ENCODE peak calls at places on chromosomes 5 and 9, in nine cellular contexts. B, H, X, M, J, T, W, Z and V are unnamed samples.

GRCh38 chr9:105054488-105054887 is 126.5 kb upstream of the ABCA1 start:
- DNase-seq in B (no peak), H (no peak), X (no peak), M (peak), J (no peak), T (no peak), W (peak), Z (peak), V (no peak)

GRCh38 chr9:79660615-79661014 is 88.8 kb downstream of the TLE4 start:
- DNase-seq in B (no peak), H (no peak), X (no peak), M (no peak), J (no peak), T (no peak), W (no peak), Z (no peak), V (no peak)

GRCh38 chr5:76790632-76791290 is 28.1 kb upstream of the F2RL1 start:
- DNase-seq in B (no peak), H (no peak), X (peak), M (peak), J (peak), T (no peak), W (peak), Z (peak), V (no peak)

GRCh38 chr5:167945542-167946384 is 345.7 kb upstream of the WWC1 start:
- DNase-seq in B (no peak), H (no peak), X (no peak), M (peak), J (peak), T (peak), W (peak), Z (peak), V (peak)

GRCh38 chr5:174790906-174791305 is 66.5 kb downstream of the MSX2 start:
- DNase-seq in B (no peak), H (no peak), X (no peak), M (no peak), J (no peak), T (no peak), W (no peak), Z (no peak), V (no peak)

GRCh38 chr5:87195104-87195581 is 72.5 kb upstream of the RASA1 start:
- DNase-seq in B (no peak), H (no peak), X (peak), M (peak), J (no peak), T (no peak), W (peak), Z (peak), V (no peak)

GRCh38 chr9:126965541-126966428 is 51.2 kb downstream of the RALGPS1 start:
- DNase-seq in B (no peak), H (peak), X (peak), M (peak), J (peak), T (peak), W (no peak), Z (peak), V (no peak)

GRCh38 chr5:145360936-145361335 is 474.2 kb downstream of the PRELID2 start:
- DNase-seq in B (no peak), H (no peak), X (no peak), M (peak), J (no peak), T (no peak), W (no peak), Z (no peak), V (no peak)

GRCh38 chr9:37976714-37977477 is 73.0 kb upstream of the SLC25A51 start:
- DNase-seq in B (no peak), H (no peak), X (no peak), M (peak), J (peak), T (no peak), W (no peak), Z (peak), V (peak)

GRCh38 chr5:149702607-149702952 is 27.5 kb upstream of the PPARGC1B start:
- DNase-seq in B (no peak), H (no peak), X (no peak), M (no peak), J (no peak), T (no peak), W (no peak), Z (no peak), V (no peak)

GRCh38 chr5:151038801-151039238 is 18.4 kb downstream of the GPX3 start:
- DNase-seq in B (no peak), H (no peak), X (no peak), M (no peak), J (peak), T (no peak), W (no peak), Z (peak), V (no peak)

GRCh38 chr5:1685076-1685475 is 114.6 kb downstream of the MRPL36 start:
- DNase-seq in B (no peak), H (no peak), X (no peak), M (no peak), J (no peak), T (no peak), W (no peak), Z (no peak), V (no peak)

GRCh38 chr5:93281980-93282772 is 298.8 kb downstream of the NR2F1-AS1 start:
- DNase-seq in B (peak), H (no peak), X (no peak), M (peak), J (no peak), T (peak), W (no peak), Z (no peak), V (no peak)

GRCh38 chr9:127051881-127052595 is 70.4 kb downstream of the ANGPTL2 start:
- DNase-seq in B (no peak), H (no peak), X (no peak), M (no peak), J (no peak), T (no peak), W (no peak), Z (no peak), V (no peak)

GRCh38 chr9:115643948-115644727 is 509.5 kb upstream of the PAPPA start:
- DNase-seq in B (no peak), H (no peak), X (no peak), M (peak), J (no peak), T (no peak), W (no peak), Z (peak), V (no peak)

GRCh38 chr5:40841068-40841805 is at the start of gene CARD6:
- DNase-seq in B (no peak), H (no peak), X (peak), M (peak), J (no peak), T (no peak), W (peak), Z (no peak), V (no peak)

GRCh38 chr5:98301567-98301966 is 471.9 kb upstream of the RGMB start:
- DNase-seq in B (no peak), H (no peak), X (no peak), M (peak), J (no peak), T (no peak), W (no peak), Z (no peak), V (no peak)

GRCh38 chr5:125914471-125914870 is 508.7 kb upstream of the GRAMD2B start:
- DNase-seq in B (no peak), H (no peak), X (no peak), M (peak), J (no peak), T (no peak), W (no peak), Z (no peak), V (no peak)

GRCh38 chr5:16937023-16937379 is 913 bp upstream of the MYO10 start:
- DNase-seq in B (no peak), H (no peak), X (no peak), M (no peak), J (no peak), T (no peak), W (peak), Z (peak), V (no peak)

GRCh38 chr9:93133641-93134017 is 422 bp downstream of the NINJ1 start:
- DNase-seq in B (peak), H (peak), X (peak), M (peak), J (peak), T (peak), W (peak), Z (peak), V (no peak)

GRCh38 chr5:98772415-98773213 is 849 bp upstream of the RGMB start:
- DNase-seq in B (peak), H (peak), X (peak), M (peak), J (peak), T (peak), W (peak), Z (peak), V (peak)

GRCh38 chr5:134092875-134093274 is 21.6 kb upstream of the TCF7 start:
- DNase-seq in B (no peak), H (no peak), X (no peak), M (no peak), J (no peak), T (no peak), W (peak), Z (peak), V (no peak)

GRCh38 chr9:99666571-99666970 is 155.1 kb upstream of the NR4A3 start:
- DNase-seq in B (no peak), H (no peak), X (peak), M (peak), J (no peak), T (no peak), W (no peak), Z (no peak), V (no peak)

GRCh38 chr5:14272548-14273205 is 129.5 kb downstream of the TRIO start:
- DNase-seq in B (no peak), H (no peak), X (no peak), M (no peak), J (no peak), T (no peak), W (no peak), Z (no peak), V (no peak)

GRCh38 chr5:69415584-69415958 is 655 bp downstream of the MARVELD2 start:
- DNase-seq in B (no peak), H (no peak), X (no peak), M (no peak), J (no peak), T (no peak), W (no peak), Z (peak), V (no peak)

GRCh38 chr9:117779760-117780159 is 75.6 kb downstream of the TLR4 start:
- DNase-seq in B (no peak), H (no peak), X (no peak), M (no peak), J (no peak), T (no peak), W (no peak), Z (no peak), V (no peak)

GRCh38 chr5:73027361-73027760 is 71.5 kb downstream of the FCHO2 start:
- DNase-seq in B (no peak), H (no peak), X (no peak), M (peak), J (no peak), T (no peak), W (no peak), Z (no peak), V (no peak)

GRCh38 chr5:18114161-18114802 is 480.0 kb downstream of the TAF11L14 start:
- DNase-seq in B (no peak), H (no peak), X (no peak), M (peak), J (no peak), T (no peak), W (no peak), Z (peak), V (no peak)

GRCh38 chr5:123538670-123539459 is 26.9 kb downstream of the CSNK1G3 start:
- DNase-seq in B (no peak), H (no peak), X (no peak), M (no peak), J (peak), T (no peak), W (no peak), Z (no peak), V (no peak)

GRCh38 chr5:109706065-109706464 is 16.3 kb downstream of the MAN2A1 start:
- DNase-seq in B (no peak), H (no peak), X (no peak), M (no peak), J (no peak), T (no peak), W (no peak), Z (no peak), V (no peak)

GRCh38 chr5:167261309-167262100 is 1029.9 kb upstream of the WWC1 start:
- DNase-seq in B (no peak), H (no peak), X (peak), M (peak), J (no peak), T (no peak), W (no peak), Z (peak), V (no peak)

GRCh38 chr9:96721731-96722429 is 56.0 kb downstream of the ZNF510 start:
- DNase-seq in B (no peak), H (no peak), X (no peak), M (no peak), J (no peak), T (no peak), W (no peak), Z (no peak), V (no peak)

GRCh38 chr5:145484195-145484594 is 350.9 kb downstream of the PRELID2 start:
- DNase-seq in B (no peak), H (no peak), X (no peak), M (peak), J (no peak), T (no peak), W (peak), Z (peak), V (no peak)

GRCh38 chr5:138783976-138784375 is 30.8 kb downstream of the CTNNA1 start:
- DNase-seq in B (no peak), H (no peak), X (no peak), M (no peak), J (no peak), T (no peak), W (no peak), Z (no peak), V (no peak)

GRCh38 chr9:127810378-127811187 is 7.9 kb downstream of the FPGS start:
- DNase-seq in B (no peak), H (no peak), X (no peak), M (no peak), J (no peak), T (no peak), W (no peak), Z (no peak), V (no peak)

DNA sequence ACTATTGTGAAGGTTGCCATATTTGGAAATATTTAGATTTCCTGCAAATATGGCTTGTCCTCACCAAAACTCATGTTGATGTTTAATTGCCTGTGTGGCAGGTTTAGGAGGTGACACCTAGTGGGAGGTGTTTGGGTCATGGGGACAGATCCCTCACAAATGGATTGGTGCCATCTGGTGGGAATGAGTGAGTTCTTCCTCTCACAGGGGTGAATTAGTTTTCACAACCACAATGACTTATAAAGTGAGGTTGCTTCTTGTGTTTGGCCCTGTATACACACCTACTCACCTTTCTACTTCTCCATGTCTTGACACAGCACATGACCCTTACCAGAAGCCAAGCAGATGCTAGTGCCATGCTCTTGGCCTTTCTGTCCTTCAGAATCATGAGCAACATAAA is 41.1 kb downstream of the ISOC1 start:
- DNase-seq in B (no peak), H (no peak), X (peak), M (no peak), J (no peak), T (no peak), W (no peak), Z (no peak), V (no peak)
- H3K4me3 ChIP-seq in B (no peak), H (no peak), X (no peak), M (no peak), J (no peak), T (no peak), W (no peak), Z (no peak), V (no peak)

GRCh38 chr9:33023661-33024060 is 1.4 kb upstream of the DNAJA1 start:
- DNase-seq in B (no peak), H (no peak), X (no peak), M (no peak), J (no peak), T (no peak), W (no peak), Z (peak), V (no peak)
- H3K4me3 ChIP-seq in B (peak), H (peak), X (peak), M (no peak), J (no peak), T (peak), W (peak), Z (peak), V (peak)

GRCh38 chr9:8825600-8826147 is 1026.1 kb upstream of the DMAC1 start:
- DNase-seq in B (no peak), H (no peak), X (no peak), M (no peak), J (no peak), T (no peak), W (no peak), Z (no peak), V (no peak)
- H3K4me3 ChIP-seq in B (no peak), H (no peak), X (no peak), M (no peak), J (peak), T (peak), W (no peak), Z (no peak), V (no peak)

GRCh38 chr9:131827821-131828369 is 88.0 kb upstream of the RAPGEF1 start:
- DNase-seq in B (no peak), H (no peak), X (no peak), M (no peak), J (no peak), T (no peak), W (no peak), Z (no peak), V (no peak)
- H3K4me3 ChIP-seq in B (no peak), H (no peak), X (no peak), M (no peak), J (no peak), T (no peak), W (no peak), Z (no peak), V (no peak)

DNA sequence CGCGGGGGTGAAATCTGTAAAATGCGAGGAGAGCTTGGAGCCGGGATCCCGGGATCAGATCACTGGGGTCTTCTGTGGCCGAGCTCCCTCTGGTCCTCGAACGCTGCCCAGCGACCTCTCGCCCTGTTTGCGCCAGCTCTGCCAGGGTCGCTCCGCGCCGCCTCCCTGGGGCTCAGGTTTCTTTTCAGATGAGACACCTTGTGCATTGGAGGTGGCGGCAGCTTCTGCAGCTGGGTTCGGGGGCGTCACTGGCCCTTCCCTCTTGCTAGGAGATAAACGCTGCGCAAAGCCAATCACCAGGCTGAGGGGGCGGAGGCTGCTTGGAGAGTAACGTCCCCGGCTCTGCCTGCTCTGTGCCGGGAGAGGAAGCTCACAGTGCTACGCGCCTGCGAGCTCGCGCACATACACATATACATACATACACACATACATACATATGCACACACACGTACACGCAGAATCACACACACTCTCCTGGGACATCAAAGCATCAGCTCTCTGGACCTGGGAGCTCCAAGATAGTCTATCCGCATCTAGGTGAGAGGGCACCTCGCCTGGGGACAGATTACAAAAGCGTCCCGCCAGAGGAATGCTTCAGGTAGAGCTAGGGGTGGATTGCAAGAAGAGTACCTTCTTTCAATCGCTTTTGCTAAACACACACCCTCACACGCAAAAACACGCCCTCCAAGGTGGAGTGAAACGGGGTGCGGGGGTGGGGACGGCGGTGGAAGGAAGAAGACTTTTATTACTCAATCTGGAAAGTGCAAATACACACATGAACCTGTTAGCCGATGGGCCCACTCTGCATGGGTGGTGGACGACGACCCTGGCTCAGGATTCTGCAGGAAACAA is at the start of gene ST8SIA4:
- DNase-seq in B (peak), H (peak), X (peak), M (peak), J (peak), T (peak), W (peak), Z (peak), V (peak)
- H3K4me3 ChIP-seq in B (peak), H (peak), X (peak), M (peak), J (no peak), T (peak), W (peak), Z (peak), V (peak)

GRCh38 chr5:52915176-52915875 is 73.8 kb upstream of the ITGA2 start:
- DNase-seq in B (no peak), H (peak), X (peak), M (peak), J (no peak), T (no peak), W (peak), Z (peak), V (no peak)
- H3K4me3 ChIP-seq in B (peak), H (peak), X (peak), M (peak), J (no peak), T (peak), W (peak), Z (peak), V (peak)

GRCh38 chr9:131257266-131258025 is 18.9 kb downstream of the FAM78A start:
- DNase-seq in B (no peak), H (no peak), X (no peak), M (no peak), J (no peak), T (no peak), W (no peak), Z (no peak), V (no peak)

GRCh38 chr9:131259916-131260597 is 16.3 kb downstream of the FAM78A start:
- DNase-seq in B (no peak), H (no peak), X (no peak), M (no peak), J (no peak), T (no peak), W (no peak), Z (no peak), V (no peak)

GRCh38 chr9:131258698-131259431 is 17.4 kb downstream of the FAM78A start:
- DNase-seq in B (no peak), H (no peak), X (no peak), M (no peak), J (no peak), T (no peak), W (no peak), Z (no peak), V (no peak)

GRCh38 chr9:131259432-131259885 is 16.9 kb downstream of the FAM78A start:
- DNase-seq in B (no peak), H (no peak), X (no peak), M (no peak), J (no peak), T (no peak), W (no peak), Z (no peak), V (no peak)

DNA sequence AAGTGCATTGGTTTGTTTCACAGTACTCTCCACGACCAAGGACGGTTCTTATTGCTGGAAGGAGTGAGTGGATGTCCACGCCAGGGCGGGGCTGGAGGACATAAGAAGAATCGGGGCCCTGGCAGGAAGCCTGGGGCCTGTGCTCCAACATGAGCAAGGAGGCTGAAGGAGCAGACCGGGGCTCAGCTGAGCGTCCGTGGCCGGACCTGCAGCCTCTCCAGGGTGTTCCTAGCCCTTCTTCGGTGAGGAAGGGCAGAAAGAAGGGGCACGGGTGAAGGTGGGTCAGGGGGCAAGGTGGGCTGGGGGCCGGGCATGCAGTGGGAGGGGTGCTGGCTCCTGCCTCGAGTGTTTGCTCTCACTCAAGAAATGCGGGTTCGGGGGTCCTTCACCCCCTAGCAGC is 18.1 kb downstream of the FAM78A start:
- DNase-seq in B (no peak), H (no peak), X (no peak), M (no peak), J (no peak), T (peak), W (no peak), Z (no peak), V (no peak)
- H3K4me3 ChIP-seq in B (no peak), H (no peak), X (no peak), M (no peak), J (no peak), T (no peak), W (no peak), Z (no peak), V (no peak)

DNA sequence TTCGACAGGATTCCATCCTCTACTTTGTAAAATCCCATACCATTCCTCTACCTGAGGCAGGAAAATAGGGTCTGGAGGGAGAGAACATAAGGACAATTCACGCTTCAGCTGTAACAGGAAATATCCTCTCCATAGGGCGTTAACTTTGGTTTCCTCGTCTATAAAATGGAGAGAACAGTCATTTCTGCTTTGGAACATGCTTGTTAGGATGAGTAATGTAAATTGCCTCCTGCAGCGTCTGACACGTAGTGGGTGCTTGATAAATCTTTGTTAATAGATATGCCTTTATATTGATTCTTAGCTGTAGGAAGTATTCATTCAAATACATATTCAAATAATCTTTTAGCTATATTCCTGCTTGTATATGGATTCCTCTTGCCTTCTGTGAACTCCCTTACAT is 706 bp upstream of the SUB1 start:
- DNase-seq in B (no peak), H (no peak), X (peak), M (no peak), J (no peak), T (no peak), W (no peak), Z (no peak), V (no peak)
- H3K4me3 ChIP-seq in B (no peak), H (no peak), X (peak), M (no peak), J (no peak), T (peak), W (peak), Z (no peak), V (no peak)